ENCODE peak calls at places on chromosomes 1 and 21, in five cellular contexts. R is testis, X is breast epithelium, K is body of pancreas, P is IMR-90. N is an unnamed sample.

GRCh38 chr1:110829955-110830553 is 42.9 kb upstream of the CD53 start:
- DNase-seq in K (no peak), P (peak; percentile 17), R (no peak), X (no peak), N (no peak)

GRCh38 chr21:15141236-15141970 is 76.6 kb upstream of the NRIP1 start:
- DNase-seq in K (peak; percentile 93), P (no peak), R (no peak), X (no peak), N (no peak)

GRCh38 chr1:5725855-5726585 is 266.2 kb downstream of the NPHP4 start:
- DNase-seq in K (no peak), P (no peak), R (no peak), X (no peak), N (no peak)

GRCh38 chr21:31570824-31571425 is 88.6 kb upstream of the SOD1 start:
- DNase-seq in R (no peak), X (no peak), K (no peak), P (no peak), N (no peak)

GRCh38 chr1:101219919-101220695 is 16.7 kb upstream of the S1PR1 start:
- DNase-seq in R (no peak), X (no peak), K (no peak), P (no peak), N (peak; percentile 42)

GRCh38 chr1:48776400-48777218 is at the start of gene BEND5:
- DNase-seq in P (peak; percentile 23), R (peak; percentile 70), X (peak; percentile 33), K (peak; percentile 60), N (peak; percentile 60)

GRCh38 chr1:7224644-7225043 is 439.4 kb downstream of the CAMTA1 start:
- DNase-seq in K (no peak), X (no peak), P (no peak), R (no peak), N (no peak)

GRCh38 chr1:100950776-100951175 is 54.9 kb downstream of the SLC30A7 start:
- DNase-seq in X (no peak), K (no peak), R (no peak), P (peak; percentile 81), N (no peak)

GRCh38 chr1:27532119-27532695 is 42.2 kb upstream of the WASF2 start:
- DNase-seq in R (no peak), K (no peak), P (no peak), X (no peak), N (no peak)

GRCh38 chr1:178644308-178645120 is 80.5 kb upstream of the RALGPS2 start:
- DNase-seq in R (peak; percentile 25), X (no peak), P (peak; percentile 59), K (peak; percentile 82), N (peak; percentile 15)

GRCh38 chr1:150999051-150999674 is 7.5 kb downstream of the MINDY1 start:
- DNase-seq in P (peak; percentile 87), X (no peak), K (no peak), R (no peak), N (no peak)

GRCh38 chr1:112579801-112580510 is 39.0 kb downstream of the ST7L start:
- DNase-seq in R (no peak), P (peak; percentile 79), K (no peak), X (no peak), N (no peak)

GRCh38 chr1:61160526-61160925 is 78.2 kb downstream of the NFIA start:
- DNase-seq in P (peak; percentile 21), K (no peak), X (no peak), R (no peak), N (no peak)

GRCh38 chr1:206582537-206583460 is 29.5 kb downstream of the EIF2D start:
- DNase-seq in P (no peak), X (no peak), K (no peak), R (no peak), N (no peak)

GRCh38 chr21:45502006-45502345 is 40.3 kb downstream of the SLC19A1 start:
- DNase-seq in K (no peak), P (no peak), X (no peak), R (no peak), N (peak; percentile 12)

GRCh38 chr1:92748138-92748537 is 36.8 kb downstream of the EVI5 start:
- DNase-seq in R (no peak), X (no peak), P (no peak), K (no peak), N (no peak)

GRCh38 chr1:161119017-161119378 is 1.1 kb downstream of the NIT1 start:
- DNase-seq in P (no peak), K (peak; percentile 60), R (no peak), X (no peak), N (peak; percentile 77)

GRCh38 chr1:228341814-228342626 is 64.6 kb downstream of the TRIM11 start:
- DNase-seq in P (no peak), R (no peak), X (no peak), K (no peak), N (peak; percentile 19)

GRCh38 chr1:33323663-33324477 is 3.0 kb upstream of the A3GALT2 start:
- DNase-seq in X (no peak), P (no peak), K (no peak), R (no peak), N (no peak)

GRCh38 chr1:205344010-205344808 is 12.5 kb downstream of the KLHDC8A start:
- DNase-seq in X (no peak), K (peak; percentile 44), P (no peak), R (peak; percentile 50), N (peak; percentile 64)
- TF ChIP-seq POLR2A in X (no peak), K (no peak), P (no peak), R (no peak), N (no peak)

GRCh38 chr1:12052997-12053686 is 10.0 kb upstream of the TNFRSF8 start:
- DNase-seq in X (peak; percentile 19), R (peak; percentile 33), P (no peak), K (no peak), N (peak; percentile 81)
- TF ChIP-seq CTCF in X (no peak), R (no peak), P (no peak), K (no peak), N (peak; percentile 21)

GRCh38 chr21:34890258-34890723 is 158.8 kb downstream of the RUNX1 start:
- DNase-seq in P (no peak), X (no peak), K (no peak), R (no peak), N (no peak)
- TF ChIP-seq POLR2A in P (no peak), X (no peak), K (no peak), R (no peak), N (no peak)

GRCh38 chr1:226497276-226497833 is 51.2 kb upstream of the STUM start:
- DNase-seq in P (no peak), X (no peak), K (no peak), R (no peak), N (no peak)
- TF ChIP-seq CTCF in P (no peak), X (no peak), K (no peak), R (no peak), N (no peak)

GRCh38 chr1:35573198-35573775 is at the start of gene TFAP2E:
- DNase-seq in K (peak; percentile 66), P (no peak), R (peak; percentile 67), X (no peak), N (no peak)
- TF ChIP-seq POLR2A in K (peak; percentile 40), P (no peak), R (no peak), X (no peak), N (no peak)

GRCh38 chr1:17005365-17005740 is 6.4 kb downstream of the ATP13A2 start:
- DNase-seq in P (no peak), R (no peak), X (no peak), K (no peak), N (no peak)
- TF ChIP-seq CTCF in P (no peak), R (no peak), X (no peak), K (no peak), N (no peak)

DNA sequence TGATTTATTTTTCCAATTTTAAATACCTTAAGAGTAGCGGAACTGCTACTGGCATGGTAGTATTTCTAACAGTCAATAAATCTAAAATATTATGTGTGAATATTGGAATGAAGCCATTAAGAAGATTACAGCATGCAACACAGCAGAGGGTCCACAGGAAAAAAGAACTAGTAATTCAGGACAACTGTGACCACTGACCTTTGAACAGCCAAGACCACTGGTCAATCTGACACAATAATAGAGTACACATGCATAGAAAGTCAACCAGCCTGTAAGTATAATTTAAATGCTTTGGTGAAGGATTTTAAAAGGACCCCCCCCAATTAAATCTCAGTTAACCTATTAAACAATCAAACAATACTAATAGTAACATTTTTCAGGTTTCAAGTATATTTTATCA is 171.0 kb downstream of the DENND1B start:
- DNase-seq in R (no peak), P (no peak), K (no peak), X (no peak), N (no peak)
- TF ChIP-seq POLR2A in R (no peak), P (no peak), K (no peak), X (no peak), N (no peak)

N was measured in heart left ventricle.